ENCODE peak calls at places on chromosomes 2 and 18, in six cellular contexts. O is GM23248, E is A549, U is heart left ventricle, Q is spleen, M is esophagus squamous epithelium. D is an unnamed sample. For H3K9me3, the result is how much of the 10 kb centered on the place peaks cover.

GRCh38 chr2:227890495-227891079 is 19.2 kb downstream of the DAW1 start:
- DNase-seq in E (peak), M (no peak), U (no peak), O (peak), Q (no peak), D (peak)

GRCh38 chr18:46755315-46756171 is 1.3 kb downstream of the ST8SIA5 start:
- DNase-seq in O (no peak), Q (no peak), M (no peak), U (no peak), E (no peak), D (no peak)

GRCh38 chr2:140348826-140349225 is 1568.6 kb upstream of the NXPH2 start:
- DNase-seq in Q (no peak), E (no peak), U (no peak), O (no peak), M (no peak), D (no peak)

GRCh38 chr2:212520340-212520739 is 18.3 kb downstream of the ERBB4 start:
- DNase-seq in E (peak), M (no peak), O (peak), U (no peak), Q (no peak), D (no peak)

GRCh38 chr18:48923746-48924580 is 26.8 kb downstream of the SMAD7 start:
- DNase-seq in O (peak), Q (peak), E (no peak), M (no peak), U (no peak), D (no peak)

GRCh38 chr18:49894827-49895226 is 81.5 kb upstream of the ACAA2 start:
- DNase-seq in Q (no peak), E (no peak), M (no peak), O (no peak), U (no peak), D (no peak)

GRCh38 chr2:74472945-74473258 is 422 bp upstream of the MRPL53 start:
- DNase-seq in U (no peak), Q (no peak), E (no peak), O (no peak), M (no peak), D (no peak)

GRCh38 chr2:164515746-164516145 is 105.5 kb downstream of the GRB14 start:
- DNase-seq in U (no peak), O (no peak), Q (no peak), M (no peak), E (no peak), D (no peak)

GRCh38 chr18:47677952-47678351 is 252.5 kb downstream of the SMAD2 start:
- DNase-seq in O (no peak), E (no peak), U (no peak), M (no peak), Q (no peak), D (no peak)

GRCh38 chr2:47134386-47135090 is 20.6 kb downstream of the STPG4 start:
- DNase-seq in M (no peak), E (no peak), Q (no peak), U (no peak), O (peak), D (no peak)

GRCh38 chr2:176099159-176099736 is 347 bp upstream of the HOXD12 start:
- DNase-seq in M (no peak), Q (no peak), U (peak), O (no peak), E (no peak), D (no peak)

GRCh38 chr2:66821168-66821567 is 386.2 kb downstream of the MEIS1 start:
- DNase-seq in E (no peak), U (no peak), Q (no peak), M (no peak), O (no peak), D (no peak)

GRCh38 chr2:62705859-62706720 is 577 bp downstream of the EHBP1 start:
- DNase-seq in E (peak), Q (no peak), O (peak), M (no peak), U (peak), D (peak)

GRCh38 chr2:160956243-160956802 is 203.9 kb upstream of the TANK start:
- DNase-seq in M (no peak), U (no peak), E (no peak), O (peak), Q (no peak), D (no peak)

GRCh38 chr2:241315879-241316700 is at the start of gene SEPTIN2:
- DNase-seq in E (peak), U (no peak), O (peak), Q (peak), M (peak), D (no peak)

GRCh38 chr2:11071207-11071606 is 84.1 kb upstream of the SLC66A3 start:
- DNase-seq in M (no peak), U (no peak), O (peak), E (no peak), Q (no peak), D (peak)

GRCh38 chr18:48996901-48997463 is 46.2 kb upstream of the SMAD7 start:
- DNase-seq in M (no peak), U (no peak), Q (no peak), O (peak), E (peak), D (no peak)

GRCh38 chr2:58449286-58450010 is 208.3 kb upstream of the FANCL start:
- DNase-seq in Q (no peak), U (no peak), E (no peak), O (peak), M (no peak), D (no peak)

GRCh38 chr2:65789923-65790675 is 357.7 kb upstream of the SPRED2 start:
- DNase-seq in Q (no peak), M (no peak), U (no peak), E (no peak), O (no peak), D (no peak)

GRCh38 chr2:27807476-27807875 is 36.0 kb downstream of the MRPL33 start:
- DNase-seq in U (no peak), Q (no peak), E (peak), M (no peak), O (peak), D (peak)

GRCh38 chr2:178413472-178414265 is 37.3 kb downstream of the PRKRA start:
- DNase-seq in Q (peak), U (peak), E (peak), M (peak), O (peak), D (peak)

GRCh38 chr2:112733449-112733848 is 12.6 kb downstream of the NT5DC4 start:
- DNase-seq in M (no peak), Q (no peak), U (no peak), E (no peak), O (no peak), D (no peak)

GRCh38 chr2:25421289-25421688 is 79.6 kb upstream of the DNMT3A start:
- DNase-seq in M (no peak), Q (no peak), E (no peak), O (no peak), U (no peak), D (no peak)

GRCh38 chr2:138356178-138356577 is 145.4 kb upstream of the SPOPL start:
- DNase-seq in E (peak), U (no peak), M (no peak), O (peak), Q (no peak), D (no peak)

GRCh38 chr2:45965841-45966498 is 314.5 kb downstream of the PRKCE start:
- DNase-seq in U (no peak), M (no peak), Q (no peak), O (no peak), E (no peak), D (no peak)

GRCh38 chr2:42575458-42576064 is 7.1 kb downstream of the MTA3 start:
- DNase-seq in U (no peak), O (no peak), E (no peak), Q (no peak), M (no peak), D (no peak)

GRCh38 chr18:22467760-22468553 is 50.2 kb upstream of the CTAGE1 start:
- DNase-seq in O (peak), U (no peak), E (peak), Q (no peak), M (no peak), D (no peak)

GRCh38 chr18:47175283-47175894 is 775 bp downstream of the IER3IP1 start:
- DNase-seq in M (no peak), U (no peak), Q (no peak), E (no peak), O (peak), D (no peak)

GRCh38 chr2:168494190-168494711 is 38.2 kb downstream of the CERS6 start:
- DNase-seq in U (no peak), Q (no peak), O (peak), M (no peak), E (peak), D (no peak)

GRCh38 chr2:111932841-111933291 is 34.5 kb downstream of the MERTK start:
- DNase-seq in U (no peak), E (no peak), O (no peak), Q (no peak), M (no peak), D (no peak)

GRCh38 chr18:61921621-61922235 is 28.9 kb upstream of the RNF152 start:
- DNase-seq in U (no peak), E (no peak), M (no peak), O (no peak), Q (no peak), D (no peak)

GRCh38 chr2:24816884-24817283 is 23.7 kb downstream of the CENPO start:
- DNase-seq in M (no peak), E (no peak), Q (no peak), U (no peak), O (peak), D (no peak)

GRCh38 chr2:46914578-46915230 is 902 bp downstream of the MCFD2 start:
- DNase-seq in Q (no peak), U (no peak), E (no peak), O (no peak), M (no peak), D (no peak)

GRCh38 chr2:152717242-152718046 is at the start of gene PRPF40A:
- DNase-seq in E (peak), Q (peak), M (peak), O (peak), U (peak), D (peak)

GRCh38 chr2:197357986-197358385 is 47.4 kb upstream of the ANKRD44 start:
- DNase-seq in M (no peak), Q (no peak), U (no peak), O (no peak), E (no peak), D (no peak)

GRCh38 chr2:182197529-182197928 is 211.9 kb downstream of the PPP1R1C start:
- DNase-seq in Q (no peak), E (no peak), U (no peak), O (no peak), M (no peak), D (no peak)

GRCh38 chr2:182193291-182193690 is 207.6 kb downstream of the PPP1R1C start:
- DNase-seq in M (no peak), Q (no peak), O (no peak), E (no peak), U (no peak), D (no peak)
- H3K4me3 ChIP-seq in M (no peak), Q (no peak), O (no peak), E (no peak), U (no peak), D (no peak)

DNA sequence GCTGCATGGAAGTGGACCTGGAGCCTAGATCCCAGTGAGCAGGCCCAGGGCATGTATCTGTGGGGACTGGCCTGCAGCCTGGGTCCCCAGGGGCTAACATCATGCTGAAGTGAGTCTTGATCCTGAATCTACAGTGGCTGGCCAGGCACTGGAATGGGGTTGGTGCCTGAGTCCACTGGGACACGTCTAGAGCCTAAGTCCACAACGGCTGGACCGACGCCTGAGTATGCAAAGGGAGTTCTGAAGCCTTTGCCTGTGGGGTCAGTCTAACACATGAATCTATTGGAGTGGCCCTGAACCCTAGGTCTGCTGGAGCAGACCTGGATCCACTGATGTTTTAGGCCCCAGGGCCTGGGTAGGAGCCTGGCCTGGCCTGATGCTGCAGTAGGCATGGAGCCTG is 665.5 kb downstream of the DCDC2C start:
- DNase-seq in U (no peak), M (no peak), E (no peak), Q (no peak), O (no peak), D (no peak)
- H3K9me3 ChIP-seq in U (under half), M (under half), E (under half), Q (under half), O (under half), D (under half)

GRCh38 chr18:24793742-24794141 is 333.3 kb downstream of the HRH4 start:
- DNase-seq in U (no peak), M (no peak), Q (no peak), O (peak), E (no peak), D (no peak)
- H3K4me3 ChIP-seq in U (no peak), M (no peak), Q (no peak), O (no peak), E (no peak), D (no peak)

DNA sequence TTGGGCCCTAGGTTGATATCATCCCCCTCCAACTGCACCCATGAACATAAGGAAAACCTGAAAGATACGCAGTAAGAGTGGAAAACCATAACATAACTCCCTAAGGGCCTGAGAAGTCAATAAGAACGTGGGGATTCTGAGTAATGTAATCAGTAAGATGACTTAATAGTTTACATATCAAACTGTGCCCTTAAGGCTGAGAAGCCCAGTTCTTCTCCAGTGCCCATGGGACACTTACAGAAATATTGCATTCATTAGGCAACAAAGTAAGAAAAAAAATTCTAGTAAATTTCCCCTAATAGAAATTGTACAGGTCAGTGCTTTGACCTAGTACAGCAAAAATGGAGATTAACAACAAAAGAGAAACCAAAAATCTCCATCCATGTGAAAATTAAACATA is 139.8 kb upstream of the HS6ST1 start:
- DNase-seq in Q (no peak), M (no peak), U (no peak), O (no peak), E (no peak), D (no peak)
- H3K9me3 ChIP-seq in Q (under half), M (under half), U (under half), O (under half), E (under half), D (under half)